ENCODE peak calls at places on chromosomes 6 and 20, in ten cellular contexts. One of them, this sample, is unnamed.

GRCh38 chr6:1201547-1202200 is 110.2 kb upstream of the FOXQ1 start:
- DNase-seq in mammary epithelial cell: no peak
- DNase-seq in lower lobe of right lung: no peak
- DNase-seq in astrocyte of the spinal cord: no peak
- DNase-seq in heart right ventricle: no peak
- DNase-seq in PC-9: no peak
- DNase-seq in brain microvascular endothelial cell: no peak
- DNase-seq in HFF-Myc: no peak
- DNase-seq in AG04450: no peak
- DNase-seq in fibroblast of lung: no peak
- DNase-seq in this sample: no peak

GRCh38 chr6:109450801-109451200 is 4.8 kb downstream of the MICAL1 start:
- DNase-seq in mammary epithelial cell: no peak
- DNase-seq in lower lobe of right lung: no peak
- DNase-seq in astrocyte of the spinal cord: no peak
- DNase-seq in heart right ventricle: no peak
- DNase-seq in PC-9: no peak
- DNase-seq in brain microvascular endothelial cell: no peak
- DNase-seq in HFF-Myc: no peak
- DNase-seq in AG04450: no peak
- DNase-seq in fibroblast of lung: no peak
- DNase-seq in this sample: no peak

GRCh38 chr6:105767541-105767940 is 318.6 kb upstream of the PRDM1 start:
- DNase-seq in mammary epithelial cell: no peak
- DNase-seq in lower lobe of right lung: no peak
- DNase-seq in astrocyte of the spinal cord: no peak
- DNase-seq in heart right ventricle: no peak
- DNase-seq in PC-9: no peak
- DNase-seq in brain microvascular endothelial cell: no peak
- DNase-seq in HFF-Myc: no peak
- DNase-seq in AG04450: no peak
- DNase-seq in fibroblast of lung: no peak
- DNase-seq in this sample: no peak

GRCh38 chr6:44489912-44490604 is 102.6 kb downstream of the CDC5L start:
- DNase-seq in mammary epithelial cell: peak
- DNase-seq in lower lobe of right lung: no peak
- DNase-seq in astrocyte of the spinal cord: peak
- DNase-seq in heart right ventricle: no peak
- DNase-seq in PC-9: peak
- DNase-seq in brain microvascular endothelial cell: peak
- DNase-seq in HFF-Myc: peak
- DNase-seq in AG04450: peak
- DNase-seq in fibroblast of lung: peak
- DNase-seq in this sample: no peak

GRCh38 chr6:159107451-159108260 is 61.5 kb upstream of the FNDC1 start:
- DNase-seq in mammary epithelial cell: no peak
- DNase-seq in lower lobe of right lung: no peak
- DNase-seq in astrocyte of the spinal cord: no peak
- DNase-seq in heart right ventricle: no peak
- DNase-seq in PC-9: no peak
- DNase-seq in brain microvascular endothelial cell: no peak
- DNase-seq in HFF-Myc: no peak
- DNase-seq in AG04450: no peak
- DNase-seq in fibroblast of lung: no peak
- DNase-seq in this sample: no peak

GRCh38 chr20:39070484-39071231 is 108.5 kb downstream of the DHX35 start:
- DNase-seq in mammary epithelial cell: peak
- DNase-seq in lower lobe of right lung: no peak
- DNase-seq in astrocyte of the spinal cord: peak
- DNase-seq in heart right ventricle: no peak
- DNase-seq in PC-9: no peak
- DNase-seq in brain microvascular endothelial cell: peak
- DNase-seq in HFF-Myc: no peak
- DNase-seq in AG04450: no peak
- DNase-seq in fibroblast of lung: peak
- DNase-seq in this sample: no peak

GRCh38 chr6:15504581-15505350 is 158.1 kb downstream of the DTNBP1 start:
- DNase-seq in mammary epithelial cell: peak
- DNase-seq in lower lobe of right lung: no peak
- DNase-seq in astrocyte of the spinal cord: peak
- DNase-seq in heart right ventricle: peak
- DNase-seq in PC-9: no peak
- DNase-seq in brain microvascular endothelial cell: peak
- DNase-seq in HFF-Myc: peak
- DNase-seq in AG04450: peak
- DNase-seq in fibroblast of lung: peak
- DNase-seq in this sample: peak

GRCh38 chr6:154197176-154197850 is 158.3 kb downstream of the OPRM1 start:
- DNase-seq in mammary epithelial cell: peak
- DNase-seq in lower lobe of right lung: no peak
- DNase-seq in astrocyte of the spinal cord: peak
- DNase-seq in heart right ventricle: no peak
- DNase-seq in PC-9: no peak
- DNase-seq in brain microvascular endothelial cell: peak
- DNase-seq in HFF-Myc: no peak
- DNase-seq in AG04450: peak
- DNase-seq in fibroblast of lung: peak
- DNase-seq in this sample: no peak

DNA sequence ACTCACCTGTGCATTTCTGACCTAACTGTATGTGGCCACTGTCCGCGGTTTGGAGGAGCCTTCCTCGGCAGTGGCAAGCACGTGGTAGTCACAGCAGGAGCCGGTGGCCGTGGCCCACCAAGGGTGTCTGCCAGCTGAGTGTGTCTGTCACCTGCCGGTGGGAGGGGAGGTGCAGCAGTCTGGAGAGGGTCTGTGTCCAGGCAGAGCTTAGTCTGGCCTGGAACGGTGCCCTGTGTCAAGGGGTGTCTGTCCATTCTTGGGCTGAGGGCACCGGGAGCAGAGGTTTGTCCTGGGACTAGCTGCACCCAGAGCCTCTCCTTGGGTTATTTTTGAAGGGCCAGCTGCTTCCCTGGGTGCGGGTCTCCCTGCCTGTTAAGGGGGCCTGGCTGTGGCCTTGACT is 5.0 kb downstream of the RBM38 start:
- DNase-seq in mammary epithelial cell: no peak
- DNase-seq in lower lobe of right lung: peak
- DNase-seq in astrocyte of the spinal cord: no peak
- DNase-seq in heart right ventricle: no peak
- DNase-seq in PC-9: no peak
- DNase-seq in brain microvascular endothelial cell: no peak
- DNase-seq in HFF-Myc: no peak
- DNase-seq in AG04450: no peak
- DNase-seq in fibroblast of lung: no peak
- DNase-seq in this sample: no peak
- H3K4me3 ChIP-seq in mammary epithelial cell: no peak
- H3K4me3 ChIP-seq in lower lobe of right lung: no peak
- H3K4me3 ChIP-seq in astrocyte of the spinal cord: no peak
- H3K4me3 ChIP-seq in heart right ventricle: peak
- H3K4me3 ChIP-seq in PC-9: no peak
- H3K4me3 ChIP-seq in brain microvascular endothelial cell: no peak
- H3K4me3 ChIP-seq in HFF-Myc: no peak
- H3K4me3 ChIP-seq in AG04450: no peak
- H3K4me3 ChIP-seq in fibroblast of lung: no peak
- H3K4me3 ChIP-seq in this sample: no peak

GRCh38 chr20:17967595-17968365 is 814 bp downstream of the SNX5 start:
- DNase-seq in mammary epithelial cell: peak
- DNase-seq in lower lobe of right lung: no peak
- DNase-seq in astrocyte of the spinal cord: peak
- DNase-seq in heart right ventricle: no peak
- DNase-seq in PC-9: peak
- DNase-seq in brain microvascular endothelial cell: no peak
- DNase-seq in HFF-Myc: no peak
- DNase-seq in AG04450: no peak
- DNase-seq in fibroblast of lung: peak
- DNase-seq in this sample: peak

GRCh38 chr20:17965042-17965697 is 3.4 kb downstream of the SNX5 start:
- DNase-seq in mammary epithelial cell: no peak
- DNase-seq in lower lobe of right lung: no peak
- DNase-seq in astrocyte of the spinal cord: no peak
- DNase-seq in heart right ventricle: no peak
- DNase-seq in PC-9: no peak
- DNase-seq in brain microvascular endothelial cell: no peak
- DNase-seq in HFF-Myc: no peak
- DNase-seq in AG04450: no peak
- DNase-seq in fibroblast of lung: no peak
- DNase-seq in this sample: no peak

GRCh38 chr20:17964632-17965031 is 4.0 kb downstream of the SNX5 start:
- DNase-seq in mammary epithelial cell: no peak
- DNase-seq in lower lobe of right lung: no peak
- DNase-seq in astrocyte of the spinal cord: no peak
- DNase-seq in heart right ventricle: no peak
- DNase-seq in PC-9: no peak
- DNase-seq in brain microvascular endothelial cell: no peak
- DNase-seq in HFF-Myc: no peak
- DNase-seq in AG04450: no peak
- DNase-seq in fibroblast of lung: no peak
- DNase-seq in this sample: no peak

GRCh38 chr20:17968366-17969275 is at the start of the genes MGME1 and SNX5:
- DNase-seq in mammary epithelial cell: peak
- DNase-seq in lower lobe of right lung: peak
- DNase-seq in astrocyte of the spinal cord: peak
- DNase-seq in heart right ventricle: peak
- DNase-seq in PC-9: peak
- DNase-seq in brain microvascular endothelial cell: peak
- DNase-seq in HFF-Myc: peak
- DNase-seq in AG04450: peak
- DNase-seq in fibroblast of lung: peak
- DNase-seq in this sample: peak

GRCh38 chr20:17966432-17967312 is 1.9 kb downstream of the SNX5 start:
- DNase-seq in mammary epithelial cell: peak
- DNase-seq in lower lobe of right lung: no peak
- DNase-seq in astrocyte of the spinal cord: peak
- DNase-seq in heart right ventricle: no peak
- DNase-seq in PC-9: no peak
- DNase-seq in brain microvascular endothelial cell: peak
- DNase-seq in HFF-Myc: no peak
- DNase-seq in AG04450: no peak
- DNase-seq in fibroblast of lung: peak
- DNase-seq in this sample: no peak
- TF ChIP-seq CTCF in mammary epithelial cell: peak
- TF ChIP-seq CTCF in lower lobe of right lung: peak
- TF ChIP-seq CTCF in astrocyte of the spinal cord: peak
- TF ChIP-seq CTCF in heart right ventricle: peak
- TF ChIP-seq CTCF in PC-9: no peak
- TF ChIP-seq CTCF in brain microvascular endothelial cell: peak
- TF ChIP-seq CTCF in HFF-Myc: no peak
- TF ChIP-seq CTCF in AG04450: peak
- TF ChIP-seq CTCF in fibroblast of lung: no peak
- TF ChIP-seq CTCF in this sample: no peak

GRCh38 chr6:157981132-157981394 is 600 bp upstream of the SYNJ2 start:
- DNase-seq in mammary epithelial cell: no peak
- DNase-seq in lower lobe of right lung: no peak
- DNase-seq in astrocyte of the spinal cord: no peak
- DNase-seq in heart right ventricle: no peak
- DNase-seq in PC-9: no peak
- DNase-seq in brain microvascular endothelial cell: no peak
- DNase-seq in HFF-Myc: no peak
- DNase-seq in AG04450: no peak
- DNase-seq in fibroblast of lung: no peak
- DNase-seq in this sample: no peak
- H3K4me3 ChIP-seq in mammary epithelial cell: peak
- H3K4me3 ChIP-seq in lower lobe of right lung: peak
- H3K4me3 ChIP-seq in astrocyte of the spinal cord: peak
- H3K4me3 ChIP-seq in heart right ventricle: peak
- H3K4me3 ChIP-seq in PC-9: peak
- H3K4me3 ChIP-seq in brain microvascular endothelial cell: peak
- H3K4me3 ChIP-seq in HFF-Myc: peak
- H3K4me3 ChIP-seq in AG04450: peak
- H3K4me3 ChIP-seq in fibroblast of lung: peak
- H3K4me3 ChIP-seq in this sample: peak

GRCh38 chr6:139373928-139374356 is 506 bp downstream of the CITED2 start:
- DNase-seq in mammary epithelial cell: no peak
- DNase-seq in lower lobe of right lung: no peak
- DNase-seq in astrocyte of the spinal cord: no peak
- DNase-seq in heart right ventricle: no peak
- DNase-seq in PC-9: no peak
- DNase-seq in brain microvascular endothelial cell: no peak
- DNase-seq in HFF-Myc: peak
- DNase-seq in AG04450: no peak
- DNase-seq in fibroblast of lung: no peak
- DNase-seq in this sample: peak

GRCh38 chr6:139373154-139373927 is 1.1 kb downstream of the CITED2 start:
- DNase-seq in mammary epithelial cell: peak
- DNase-seq in lower lobe of right lung: peak
- DNase-seq in astrocyte of the spinal cord: peak
- DNase-seq in heart right ventricle: peak
- DNase-seq in PC-9: no peak
- DNase-seq in brain microvascular endothelial cell: peak
- DNase-seq in HFF-Myc: no peak
- DNase-seq in AG04450: no peak
- DNase-seq in fibroblast of lung: peak
- DNase-seq in this sample: peak

GRCh38 chr6:139371421-139372253 is 2.8 kb downstream of the CITED2 start:
- DNase-seq in mammary epithelial cell: no peak
- DNase-seq in lower lobe of right lung: no peak
- DNase-seq in astrocyte of the spinal cord: peak
- DNase-seq in heart right ventricle: no peak
- DNase-seq in PC-9: no peak
- DNase-seq in brain microvascular endothelial cell: no peak
- DNase-seq in HFF-Myc: no peak
- DNase-seq in AG04450: no peak
- DNase-seq in fibroblast of lung: peak
- DNase-seq in this sample: no peak

GRCh38 chr6:139370707-139371345 is 3.6 kb downstream of the CITED2 start:
- DNase-seq in mammary epithelial cell: no peak
- DNase-seq in lower lobe of right lung: no peak
- DNase-seq in astrocyte of the spinal cord: no peak
- DNase-seq in heart right ventricle: no peak
- DNase-seq in PC-9: no peak
- DNase-seq in brain microvascular endothelial cell: no peak
- DNase-seq in HFF-Myc: no peak
- DNase-seq in AG04450: no peak
- DNase-seq in fibroblast of lung: peak
- DNase-seq in this sample: no peak

DNA sequence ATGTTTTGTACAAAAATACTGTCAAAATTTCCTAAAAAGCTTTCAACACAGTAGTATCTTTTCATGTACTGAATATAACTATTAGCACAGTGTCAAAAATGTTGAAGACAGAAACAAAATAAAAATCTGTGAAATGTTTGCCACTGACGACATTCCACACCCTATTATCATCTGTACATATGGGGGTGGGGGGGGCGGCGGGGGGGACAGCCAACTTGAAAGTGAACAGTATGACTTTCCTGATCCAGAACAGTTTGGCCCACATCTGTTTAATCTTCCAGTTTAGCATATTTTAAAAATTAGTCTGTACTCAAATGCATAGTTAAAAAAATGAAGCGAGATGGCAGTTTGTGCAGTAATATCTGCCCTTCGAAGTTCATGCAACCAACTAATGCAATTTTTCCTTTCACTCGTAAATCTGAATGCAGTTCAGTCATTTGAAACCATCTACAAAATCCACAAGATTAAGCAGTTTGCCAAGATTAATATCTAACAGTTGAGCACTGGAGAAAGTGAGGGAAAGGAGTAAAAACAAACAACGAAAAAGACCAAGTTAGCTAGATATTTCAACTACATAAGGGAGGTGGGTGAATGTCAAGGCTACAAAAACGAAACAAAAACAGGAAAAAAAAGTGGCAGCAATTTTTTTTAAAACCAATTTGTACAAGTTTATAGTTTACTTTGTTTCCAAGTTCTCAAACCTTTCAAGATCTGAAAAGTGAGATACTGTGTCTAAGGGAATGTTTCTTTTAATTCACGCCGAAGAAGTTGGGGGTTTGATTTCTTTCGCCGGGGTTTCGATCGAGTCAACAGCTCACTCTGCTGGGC is 1.9 kb downstream of the CITED2 start:
- DNase-seq in mammary epithelial cell: no peak
- DNase-seq in lower lobe of right lung: no peak
- DNase-seq in astrocyte of the spinal cord: peak
- DNase-seq in heart right ventricle: no peak
- DNase-seq in PC-9: no peak
- DNase-seq in brain microvascular endothelial cell: no peak
- DNase-seq in HFF-Myc: no peak
- DNase-seq in AG04450: no peak
- DNase-seq in fibroblast of lung: peak
- DNase-seq in this sample: no peak
- TF ChIP-seq CTCF in mammary epithelial cell: no peak
- TF ChIP-seq CTCF in lower lobe of right lung: no peak
- TF ChIP-seq CTCF in astrocyte of the spinal cord: no peak
- TF ChIP-seq CTCF in heart right ventricle: no peak
- TF ChIP-seq CTCF in PC-9: no peak
- TF ChIP-seq CTCF in brain microvascular endothelial cell: no peak
- TF ChIP-seq CTCF in HFF-Myc: no peak
- TF ChIP-seq CTCF in AG04450: no peak
- TF ChIP-seq CTCF in fibroblast of lung: no peak
- TF ChIP-seq CTCF in this sample: no peak

This sample was measured in dorsolateral prefrontal cortex.